ENCODE peak calls at places on chromosomes 7 and 10, in five cellular contexts. H is activated T-helper 1 cell treated with anti-CD3 and anti-CD28 coated beads, Interleukin-2, amount 50 U/mL, for 16 hours; B is A172; G is H7; R is activated CD8-positive, alpha-beta memory T cell treated with anti-CD3 and anti-CD28 coated beads, Interleukin-2, amount 50 U/mL, for 48 hours. N is an unnamed sample.

GRCh38 chr7:84985073-84985784 is 201.6 kb downstream of the SEMA3D start:
- DNase-seq in R (no peak), H (no peak), B (no peak), G (no peak), N (no peak)

GRCh38 chr10:51700228-51700835 is 937 bp upstream of the CSTF2T start:
- DNase-seq in B (peak), R (no peak), H (no peak), G (no peak), N (no peak)

GRCh38 chr10:132563485-132564248 is 26.1 kb downstream of the INPP5A start:
- DNase-seq in B (peak), R (no peak), H (no peak), G (peak), N (peak)

GRCh38 chr7:46972205-46972604 is 609.7 kb downstream of the TNS3 start:
- DNase-seq in R (no peak), H (no peak), G (no peak), B (peak), N (no peak)

GRCh38 chr7:18831381-18831901 is 286.0 kb downstream of the TWIST1 start:
- DNase-seq in H (no peak), B (no peak), R (no peak), G (no peak), N (no peak)

GRCh38 chr10:79063661-79064490 is 4.9 kb upstream of the ZMIZ1 start:
- DNase-seq in B (no peak), H (no peak), R (no peak), G (no peak), N (peak)

GRCh38 chr7:47073284-47073683 is 508.6 kb downstream of the TNS3 start:
- DNase-seq in R (no peak), G (no peak), B (no peak), H (no peak), N (no peak)

GRCh38 chr7:112290065-112290464 is 83.6 kb downstream of the ZNF277 start:
- DNase-seq in R (no peak), B (peak), G (no peak), H (no peak), N (no peak)

GRCh38 chr7:88040694-88041093 is 106.6 kb downstream of the ADAM22 start:
- DNase-seq in R (no peak), G (peak), B (peak), H (no peak), N (no peak)

GRCh38 chr10:65891073-65891981 is 1034.5 kb upstream of the LRRTM3 start:
- DNase-seq in R (no peak), B (peak), H (no peak), G (no peak), N (no peak)

GRCh38 chr10:44022203-44022602 is 362.7 kb downstream of the CXCL12 start:
- DNase-seq in R (no peak), H (no peak), B (no peak), G (no peak), N (no peak)

GRCh38 chr10:36534471-36535002 is 590.9 kb upstream of the ANKRD30A start:
- DNase-seq in G (no peak), H (no peak), B (peak), R (no peak), N (no peak)

GRCh38 chr10:7388602-7389001 is 22.2 kb downstream of the SFMBT2 start:
- DNase-seq in H (no peak), R (no peak), B (no peak), G (no peak), N (no peak)

GRCh38 chr10:3068201-3068967 is 1.0 kb downstream of the PFKP start:
- DNase-seq in R (peak), H (no peak), B (peak), G (peak), N (peak)

GRCh38 chr10:4057021-4057420 is 272.0 kb upstream of the KLF6 start:
- DNase-seq in R (no peak), H (no peak), B (no peak), G (no peak), N (no peak)

GRCh38 chr10:90779573-90779972 is 78.3 kb downstream of the HTR7 start:
- DNase-seq in R (no peak), H (no peak), B (no peak), G (no peak), N (no peak)

GRCh38 chr10:12656518-12657142 is 307.3 kb downstream of the CAMK1D start:
- DNase-seq in B (peak), H (no peak), G (peak), R (no peak), N (no peak)

GRCh38 chr7:18667466-18667865 is 171.9 kb downstream of the HDAC9 start:
- DNase-seq in R (no peak), H (no peak), G (no peak), B (peak), N (no peak)

GRCh38 chr10:44911951-44912350 is 814 bp downstream of the TMEM72 start:
- DNase-seq in H (no peak), G (no peak), B (no peak), R (no peak), N (no peak)

GRCh38 chr10:30155401-30155800 is 96.0 kb upstream of the JCAD start:
- DNase-seq in H (no peak), R (no peak), B (peak), G (no peak), N (no peak)

GRCh38 chr10:49089789-49090595 is 25.3 kb downstream of the VSTM4 start:
- DNase-seq in H (no peak), R (no peak), G (no peak), B (no peak), N (peak)

GRCh38 chr10:102669206-102670064 is 25.2 kb downstream of the TRIM8 start:
- DNase-seq in G (peak), B (peak), H (no peak), R (no peak), N (no peak)

GRCh38 chr7:52592698-52593097 is 442.7 kb upstream of the POM121L12 start:
- DNase-seq in G (no peak), B (no peak), H (no peak), R (no peak), N (no peak)

GRCh38 chr10:56871160-56871668 is 510.2 kb upstream of the ZWINT start:
- DNase-seq in R (no peak), H (no peak), B (no peak), G (no peak), N (no peak)

GRCh38 chr7:110522061-110522750 is 568.7 kb upstream of the LRRN3 start:
- DNase-seq in G (no peak), R (no peak), H (no peak), B (no peak), N (no peak)

GRCh38 chr10:94173594-94173993 is 179.9 kb downstream of the PLCE1 start:
- DNase-seq in G (no peak), B (no peak), R (no peak), H (no peak), N (no peak)

GRCh38 chr7:19984231-19984632 is 210.8 kb upstream of the TMEM196 start:
- DNase-seq in R (no peak), B (no peak), H (no peak), G (no peak), N (no peak)

GRCh38 chr7:142808802-142809583 is 38.2 kb downstream of the PRSS2 start:
- DNase-seq in H (peak), B (peak), R (peak), G (no peak), N (no peak)

GRCh38 chr10:607545-608196 is 81.8 kb downstream of the DIP2C start:
- DNase-seq in R (no peak), H (no peak), G (no peak), B (no peak), N (no peak)

GRCh38 chr7:74604326-74605020 is 53.0 kb upstream of the GTF2I start:
- DNase-seq in H (no peak), G (no peak), R (no peak), B (peak), N (no peak)

GRCh38 chr10:30816144-30816811 is 186.7 kb upstream of the LYZL2 start:
- DNase-seq in G (no peak), H (no peak), R (no peak), B (no peak), N (peak)

GRCh38 chr10:79446451-79447020 is 1.1 kb upstream of the ZCCHC24 start:
- DNase-seq in R (peak), G (peak), B (no peak), H (no peak), N (peak)

GRCh38 chr7:130387306-130387627 is 7.0 kb downstream of the CPA1 start:
- DNase-seq in R (no peak), G (no peak), B (no peak), H (no peak), N (no peak)

GRCh38 chr10:122019414-122019975 is 30.5 kb downstream of the TACC2 start:
- DNase-seq in G (peak), H (no peak), R (no peak), B (no peak), N (no peak)

GRCh38 chr7:121752706-121753105 is 120.3 kb upstream of the PTPRZ1 start:
- DNase-seq in R (no peak), B (peak), G (no peak), H (no peak), N (no peak)

GRCh38 chr10:5514226-5514881 is 10.4 kb upstream of the CALML3 start:
- DNase-seq in B (no peak), R (no peak), H (no peak), G (peak), N (no peak)

GRCh38 chr7:98284335-98285036 is 3.0 kb downstream of the BRI3 start:
- DNase-seq in G (peak), H (no peak), B (peak), R (no peak), N (peak)

GRCh38 chr10:111087331-111087756 is 10.5 kb downstream of the ADRA2A start:
- DNase-seq in G (no peak), H (no peak), B (no peak), R (no peak), N (no peak)